ENCODE peak calls at places on chromosomes 16 and 17, in four cellular contexts. One of them, this sample, is unnamed.

GRCh38 chr16:28984619-28985135 is at the start of gene LAT:
- DNase-seq in stimulated activated CD8-positive, alpha-beta memory T cell treated with anti-CD3 and anti-CD28 coated beads, Interleukin-15, amount 100 ng/mL, for 24 hours: no peak
- DNase-seq in activated CD4-positive, alpha-beta T cell treated with anti-CD3 and anti-CD28 coated beads for 36 hours: peak; percentile 87
- DNase-seq in thoracic aorta: no peak
- DNase-seq in this sample: no peak

GRCh38 chr17:82022310-82022980 is at the start of gene CENPX:
- DNase-seq in stimulated activated CD8-positive, alpha-beta memory T cell treated with anti-CD3 and anti-CD28 coated beads, Interleukin-15, amount 100 ng/mL, for 24 hours: no peak
- DNase-seq in activated CD4-positive, alpha-beta T cell treated with anti-CD3 and anti-CD28 coated beads for 36 hours: peak; percentile 35
- DNase-seq in thoracic aorta: no peak
- DNase-seq in this sample: no peak

GRCh38 chr16:67393111-67393789 is at the start of gene TPPP3:
- DNase-seq in stimulated activated CD8-positive, alpha-beta memory T cell treated with anti-CD3 and anti-CD28 coated beads, Interleukin-15, amount 100 ng/mL, for 24 hours: no peak
- DNase-seq in activated CD4-positive, alpha-beta T cell treated with anti-CD3 and anti-CD28 coated beads for 36 hours: peak; percentile 70
- DNase-seq in thoracic aorta: peak; percentile 53
- DNase-seq in this sample: peak; percentile 70

GRCh38 chr16:23379707-23380106 is 73.3 kb downstream of the COG7 start:
- DNase-seq in stimulated activated CD8-positive, alpha-beta memory T cell treated with anti-CD3 and anti-CD28 coated beads, Interleukin-15, amount 100 ng/mL, for 24 hours: no peak
- DNase-seq in activated CD4-positive, alpha-beta T cell treated with anti-CD3 and anti-CD28 coated beads for 36 hours: no peak
- DNase-seq in thoracic aorta: no peak
- DNase-seq in this sample: no peak

GRCh38 chr16:20859699-20860098 is 40.5 kb downstream of the DCUN1D3 start:
- DNase-seq in stimulated activated CD8-positive, alpha-beta memory T cell treated with anti-CD3 and anti-CD28 coated beads, Interleukin-15, amount 100 ng/mL, for 24 hours: no peak
- DNase-seq in activated CD4-positive, alpha-beta T cell treated with anti-CD3 and anti-CD28 coated beads for 36 hours: no peak
- DNase-seq in thoracic aorta: no peak
- DNase-seq in this sample: no peak

GRCh38 chr17:82863941-82864720 is 24.3 kb upstream of the ZNF750 start:
- DNase-seq in stimulated activated CD8-positive, alpha-beta memory T cell treated with anti-CD3 and anti-CD28 coated beads, Interleukin-15, amount 100 ng/mL, for 24 hours: peak; percentile 49
- DNase-seq in activated CD4-positive, alpha-beta T cell treated with anti-CD3 and anti-CD28 coated beads for 36 hours: peak; percentile 93
- DNase-seq in thoracic aorta: no peak
- DNase-seq in this sample: peak; percentile 34

GRCh38 chr16:66355526-66355925 is 11.0 kb upstream of the CDH5 start:
- DNase-seq in stimulated activated CD8-positive, alpha-beta memory T cell treated with anti-CD3 and anti-CD28 coated beads, Interleukin-15, amount 100 ng/mL, for 24 hours: no peak
- DNase-seq in activated CD4-positive, alpha-beta T cell treated with anti-CD3 and anti-CD28 coated beads for 36 hours: no peak
- DNase-seq in thoracic aorta: no peak
- DNase-seq in this sample: no peak

GRCh38 chr16:89741342-89742014 is 20.1 kb downstream of the ZNF276 start:
- DNase-seq in stimulated activated CD8-positive, alpha-beta memory T cell treated with anti-CD3 and anti-CD28 coated beads, Interleukin-15, amount 100 ng/mL, for 24 hours: no peak
- DNase-seq in activated CD4-positive, alpha-beta T cell treated with anti-CD3 and anti-CD28 coated beads for 36 hours: no peak
- DNase-seq in thoracic aorta: no peak
- DNase-seq in this sample: no peak

GRCh38 chr17:7029659-7030058 is 6.2 kb upstream of the SLC16A13 start:
- DNase-seq in stimulated activated CD8-positive, alpha-beta memory T cell treated with anti-CD3 and anti-CD28 coated beads, Interleukin-15, amount 100 ng/mL, for 24 hours: no peak
- DNase-seq in activated CD4-positive, alpha-beta T cell treated with anti-CD3 and anti-CD28 coated beads for 36 hours: peak; percentile 79
- DNase-seq in thoracic aorta: no peak
- DNase-seq in this sample: no peak

GRCh38 chr17:50314456-50315011 is 31.4 kb upstream of the XYLT2 start:
- DNase-seq in stimulated activated CD8-positive, alpha-beta memory T cell treated with anti-CD3 and anti-CD28 coated beads, Interleukin-15, amount 100 ng/mL, for 24 hours: no peak
- DNase-seq in activated CD4-positive, alpha-beta T cell treated with anti-CD3 and anti-CD28 coated beads for 36 hours: no peak
- DNase-seq in thoracic aorta: no peak
- DNase-seq in this sample: no peak

GRCh38 chr17:67983289-67983688 is 13.0 kb downstream of the C17orf58 start:
- DNase-seq in stimulated activated CD8-positive, alpha-beta memory T cell treated with anti-CD3 and anti-CD28 coated beads, Interleukin-15, amount 100 ng/mL, for 24 hours: no peak
- DNase-seq in activated CD4-positive, alpha-beta T cell treated with anti-CD3 and anti-CD28 coated beads for 36 hours: no peak
- DNase-seq in thoracic aorta: no peak
- DNase-seq in this sample: no peak

GRCh38 chr17:82648761-82649474 is 674 bp upstream of the WDR45B start:
- DNase-seq in stimulated activated CD8-positive, alpha-beta memory T cell treated with anti-CD3 and anti-CD28 coated beads, Interleukin-15, amount 100 ng/mL, for 24 hours: peak; percentile 30
- DNase-seq in activated CD4-positive, alpha-beta T cell treated with anti-CD3 and anti-CD28 coated beads for 36 hours: no peak
- DNase-seq in thoracic aorta: no peak
- DNase-seq in this sample: no peak

GRCh38 chr17:21191698-21192097 is 22.3 kb downstream of the TMEM11 start:
- DNase-seq in stimulated activated CD8-positive, alpha-beta memory T cell treated with anti-CD3 and anti-CD28 coated beads, Interleukin-15, amount 100 ng/mL, for 24 hours: no peak
- DNase-seq in activated CD4-positive, alpha-beta T cell treated with anti-CD3 and anti-CD28 coated beads for 36 hours: no peak
- DNase-seq in thoracic aorta: no peak
- DNase-seq in this sample: no peak

GRCh38 chr16:85753559-85753958 is 2.7 kb upstream of the C16orf74 start:
- DNase-seq in stimulated activated CD8-positive, alpha-beta memory T cell treated with anti-CD3 and anti-CD28 coated beads, Interleukin-15, amount 100 ng/mL, for 24 hours: no peak
- DNase-seq in activated CD4-positive, alpha-beta T cell treated with anti-CD3 and anti-CD28 coated beads for 36 hours: no peak
- DNase-seq in thoracic aorta: no peak
- DNase-seq in this sample: no peak

GRCh38 chr17:79515646-79516604 is 94.9 kb downstream of the RBFOX3 start:
- DNase-seq in stimulated activated CD8-positive, alpha-beta memory T cell treated with anti-CD3 and anti-CD28 coated beads, Interleukin-15, amount 100 ng/mL, for 24 hours: no peak
- DNase-seq in activated CD4-positive, alpha-beta T cell treated with anti-CD3 and anti-CD28 coated beads for 36 hours: no peak
- DNase-seq in thoracic aorta: no peak
- DNase-seq in this sample: no peak

GRCh38 chr16:68064791-68065365 is 20.3 kb upstream of the NFATC3 start:
- DNase-seq in stimulated activated CD8-positive, alpha-beta memory T cell treated with anti-CD3 and anti-CD28 coated beads, Interleukin-15, amount 100 ng/mL, for 24 hours: peak; percentile 31
- DNase-seq in activated CD4-positive, alpha-beta T cell treated with anti-CD3 and anti-CD28 coated beads for 36 hours: peak; percentile 85
- DNase-seq in thoracic aorta: no peak
- DNase-seq in this sample: peak; percentile 23

GRCh38 chr17:72870437-72870985 is 222.0 kb downstream of the SLC39A11 start:
- DNase-seq in stimulated activated CD8-positive, alpha-beta memory T cell treated with anti-CD3 and anti-CD28 coated beads, Interleukin-15, amount 100 ng/mL, for 24 hours: no peak
- DNase-seq in activated CD4-positive, alpha-beta T cell treated with anti-CD3 and anti-CD28 coated beads for 36 hours: no peak
- DNase-seq in thoracic aorta: no peak
- DNase-seq in this sample: no peak

GRCh38 chr16:19304670-19305240 is 19.2 kb downstream of the CLEC19A start:
- DNase-seq in stimulated activated CD8-positive, alpha-beta memory T cell treated with anti-CD3 and anti-CD28 coated beads, Interleukin-15, amount 100 ng/mL, for 24 hours: no peak
- DNase-seq in activated CD4-positive, alpha-beta T cell treated with anti-CD3 and anti-CD28 coated beads for 36 hours: no peak
- DNase-seq in thoracic aorta: no peak
- DNase-seq in this sample: no peak

GRCh38 chr16:69839798-69840409 is 77.8 kb downstream of the WWP2 start:
- DNase-seq in stimulated activated CD8-positive, alpha-beta memory T cell treated with anti-CD3 and anti-CD28 coated beads, Interleukin-15, amount 100 ng/mL, for 24 hours: no peak
- DNase-seq in activated CD4-positive, alpha-beta T cell treated with anti-CD3 and anti-CD28 coated beads for 36 hours: no peak
- DNase-seq in thoracic aorta: no peak
- DNase-seq in this sample: peak; percentile 53

GRCh38 chr16:799948-800833 is at the start of gene GNG13:
- DNase-seq in stimulated activated CD8-positive, alpha-beta memory T cell treated with anti-CD3 and anti-CD28 coated beads, Interleukin-15, amount 100 ng/mL, for 24 hours: no peak
- DNase-seq in activated CD4-positive, alpha-beta T cell treated with anti-CD3 and anti-CD28 coated beads for 36 hours: no peak
- DNase-seq in thoracic aorta: no peak
- DNase-seq in this sample: no peak

GRCh38 chr16:50326835-50327465 is 41.8 kb downstream of the BRD7 start:
- DNase-seq in stimulated activated CD8-positive, alpha-beta memory T cell treated with anti-CD3 and anti-CD28 coated beads, Interleukin-15, amount 100 ng/mL, for 24 hours: no peak
- DNase-seq in activated CD4-positive, alpha-beta T cell treated with anti-CD3 and anti-CD28 coated beads for 36 hours: peak; percentile 81
- DNase-seq in thoracic aorta: no peak
- DNase-seq in this sample: no peak

GRCh38 chr16:81641403-81642106 is 137.5 kb upstream of the PLCG2 start:
- DNase-seq in stimulated activated CD8-positive, alpha-beta memory T cell treated with anti-CD3 and anti-CD28 coated beads, Interleukin-15, amount 100 ng/mL, for 24 hours: no peak
- DNase-seq in activated CD4-positive, alpha-beta T cell treated with anti-CD3 and anti-CD28 coated beads for 36 hours: no peak
- DNase-seq in thoracic aorta: no peak
- DNase-seq in this sample: no peak

GRCh38 chr17:58539703-58540102 is 25.3 kb upstream of the MTMR4 start:
- DNase-seq in stimulated activated CD8-positive, alpha-beta memory T cell treated with anti-CD3 and anti-CD28 coated beads, Interleukin-15, amount 100 ng/mL, for 24 hours: no peak
- DNase-seq in activated CD4-positive, alpha-beta T cell treated with anti-CD3 and anti-CD28 coated beads for 36 hours: no peak
- DNase-seq in thoracic aorta: no peak
- DNase-seq in this sample: no peak

GRCh38 chr17:31052187-31052889 is 42.4 kb upstream of the NF1 start:
- DNase-seq in stimulated activated CD8-positive, alpha-beta memory T cell treated with anti-CD3 and anti-CD28 coated beads, Interleukin-15, amount 100 ng/mL, for 24 hours: no peak
- DNase-seq in activated CD4-positive, alpha-beta T cell treated with anti-CD3 and anti-CD28 coated beads for 36 hours: peak; percentile 16
- DNase-seq in thoracic aorta: peak; percentile 40
- DNase-seq in this sample: no peak

GRCh38 chr17:45428954-45429337 is 3.7 kb downstream of the ARHGAP27 start:
- DNase-seq in stimulated activated CD8-positive, alpha-beta memory T cell treated with anti-CD3 and anti-CD28 coated beads, Interleukin-15, amount 100 ng/mL, for 24 hours: no peak
- DNase-seq in activated CD4-positive, alpha-beta T cell treated with anti-CD3 and anti-CD28 coated beads for 36 hours: no peak
- DNase-seq in thoracic aorta: no peak
- DNase-seq in this sample: no peak

GRCh38 chr17:9226794-9227135 is 205.5 kb downstream of the NTN1 start:
- DNase-seq in stimulated activated CD8-positive, alpha-beta memory T cell treated with anti-CD3 and anti-CD28 coated beads, Interleukin-15, amount 100 ng/mL, for 24 hours: no peak
- DNase-seq in activated CD4-positive, alpha-beta T cell treated with anti-CD3 and anti-CD28 coated beads for 36 hours: peak; percentile 80
- DNase-seq in thoracic aorta: no peak
- DNase-seq in this sample: no peak

GRCh38 chr16:4944333-4945281 is 7.7 kb upstream of the PPL start:
- DNase-seq in stimulated activated CD8-positive, alpha-beta memory T cell treated with anti-CD3 and anti-CD28 coated beads, Interleukin-15, amount 100 ng/mL, for 24 hours: no peak
- DNase-seq in activated CD4-positive, alpha-beta T cell treated with anti-CD3 and anti-CD28 coated beads for 36 hours: no peak
- DNase-seq in thoracic aorta: peak; percentile 89
- DNase-seq in this sample: peak; percentile 29

GRCh38 chr17:62189377-62189776 is 124.3 kb upstream of the MED13 start:
- DNase-seq in stimulated activated CD8-positive, alpha-beta memory T cell treated with anti-CD3 and anti-CD28 coated beads, Interleukin-15, amount 100 ng/mL, for 24 hours: no peak
- DNase-seq in activated CD4-positive, alpha-beta T cell treated with anti-CD3 and anti-CD28 coated beads for 36 hours: no peak
- DNase-seq in thoracic aorta: no peak
- DNase-seq in this sample: no peak

GRCh38 chr17:42683407-42684031 is 1.2 kb downstream of the CNTNAP1 start:
- DNase-seq in stimulated activated CD8-positive, alpha-beta memory T cell treated with anti-CD3 and anti-CD28 coated beads, Interleukin-15, amount 100 ng/mL, for 24 hours: no peak
- DNase-seq in activated CD4-positive, alpha-beta T cell treated with anti-CD3 and anti-CD28 coated beads for 36 hours: peak; percentile 36
- DNase-seq in thoracic aorta: no peak
- DNase-seq in this sample: peak; percentile 50

GRCh38 chr17:17921192-17922082 is 50.8 kb downstream of the TOM1L2 start:
- DNase-seq in stimulated activated CD8-positive, alpha-beta memory T cell treated with anti-CD3 and anti-CD28 coated beads, Interleukin-15, amount 100 ng/mL, for 24 hours: no peak
- DNase-seq in activated CD4-positive, alpha-beta T cell treated with anti-CD3 and anti-CD28 coated beads for 36 hours: no peak
- DNase-seq in thoracic aorta: no peak
- DNase-seq in this sample: peak; percentile 41

GRCh38 chr17:63405741-63406261 is 40.3 kb downstream of the CYB561 start:
- DNase-seq in stimulated activated CD8-positive, alpha-beta memory T cell treated with anti-CD3 and anti-CD28 coated beads, Interleukin-15, amount 100 ng/mL, for 24 hours: no peak
- DNase-seq in activated CD4-positive, alpha-beta T cell treated with anti-CD3 and anti-CD28 coated beads for 36 hours: no peak
- DNase-seq in thoracic aorta: no peak
- DNase-seq in this sample: no peak

GRCh38 chr17:8375738-8376259 is 705 bp downstream of the KRABD2 start:
- DNase-seq in stimulated activated CD8-positive, alpha-beta memory T cell treated with anti-CD3 and anti-CD28 coated beads, Interleukin-15, amount 100 ng/mL, for 24 hours: no peak
- DNase-seq in activated CD4-positive, alpha-beta T cell treated with anti-CD3 and anti-CD28 coated beads for 36 hours: no peak
- DNase-seq in thoracic aorta: no peak
- DNase-seq in this sample: peak; percentile 25

GRCh38 chr17:77287432-77288068 is 146.8 kb downstream of the SEC14L1 start:
- DNase-seq in stimulated activated CD8-positive, alpha-beta memory T cell treated with anti-CD3 and anti-CD28 coated beads, Interleukin-15, amount 100 ng/mL, for 24 hours: no peak
- DNase-seq in activated CD4-positive, alpha-beta T cell treated with anti-CD3 and anti-CD28 coated beads for 36 hours: no peak
- DNase-seq in thoracic aorta: no peak
- DNase-seq in this sample: no peak

This sample was measured in occipital lobe.